ENCODE peak calls at places on chromosomes 2 and 18, in six cellular contexts. One of them, this sample, is unnamed.

GRCh38 chr2:28348149-28348567 is 44.5 kb upstream of the FOSL2 start:
- DNase-seq in NCI-H774: no peak
- DNase-seq in colonic mucosa: no peak
- DNase-seq in CD4-positive, CD25-positive, alpha-beta regulatory T cell: peak
- DNase-seq in T-helper 9 cell: peak
- DNase-seq in substantia nigra: no peak
- DNase-seq in this sample: no peak

GRCh38 chr2:20065885-20066602 is 14.6 kb upstream of the LAPTM4A start:
- DNase-seq in substantia nigra: peak
- DNase-seq in colonic mucosa: peak
- DNase-seq in NCI-H774: peak
- DNase-seq in CD4-positive, CD25-positive, alpha-beta regulatory T cell: no peak
- DNase-seq in T-helper 9 cell: no peak
- DNase-seq in this sample: peak

GRCh38 chr2:66930499-66931165 is 466.5 kb upstream of the ETAA1 start:
- DNase-seq in colonic mucosa: no peak
- DNase-seq in NCI-H774: no peak
- DNase-seq in CD4-positive, CD25-positive, alpha-beta regulatory T cell: no peak
- DNase-seq in substantia nigra: no peak
- DNase-seq in T-helper 9 cell: no peak
- DNase-seq in this sample: no peak

GRCh38 chr2:85990084-85990483 is 101.3 kb upstream of the ST3GAL5 start:
- DNase-seq in CD4-positive, CD25-positive, alpha-beta regulatory T cell: no peak
- DNase-seq in T-helper 9 cell: no peak
- DNase-seq in NCI-H774: no peak
- DNase-seq in substantia nigra: no peak
- DNase-seq in colonic mucosa: no peak
- DNase-seq in this sample: no peak

GRCh38 chr2:57373530-57373929 is 673.1 kb upstream of the VRK2 start:
- DNase-seq in colonic mucosa: no peak
- DNase-seq in CD4-positive, CD25-positive, alpha-beta regulatory T cell: no peak
- DNase-seq in NCI-H774: no peak
- DNase-seq in T-helper 9 cell: no peak
- DNase-seq in substantia nigra: no peak
- DNase-seq in this sample: peak

GRCh38 chr18:34976899-34977786 is 64.1 kb upstream of the MAPRE2 start:
- DNase-seq in T-helper 9 cell: peak
- DNase-seq in colonic mucosa: peak
- DNase-seq in NCI-H774: peak
- DNase-seq in CD4-positive, CD25-positive, alpha-beta regulatory T cell: peak
- DNase-seq in substantia nigra: peak
- DNase-seq in this sample: peak

GRCh38 chr2:219713110-219713509 is 85.7 kb downstream of the SLC4A3 start:
- DNase-seq in CD4-positive, CD25-positive, alpha-beta regulatory T cell: peak
- DNase-seq in substantia nigra: no peak
- DNase-seq in colonic mucosa: no peak
- DNase-seq in T-helper 9 cell: no peak
- DNase-seq in NCI-H774: no peak
- DNase-seq in this sample: no peak

GRCh38 chr2:167127135-167127534 is 238.9 kb downstream of the XIRP2 start:
- DNase-seq in CD4-positive, CD25-positive, alpha-beta regulatory T cell: no peak
- DNase-seq in NCI-H774: no peak
- DNase-seq in T-helper 9 cell: no peak
- DNase-seq in substantia nigra: no peak
- DNase-seq in colonic mucosa: no peak
- DNase-seq in this sample: no peak

GRCh38 chr18:60691061-60691460 is 318.5 kb upstream of the MC4R start:
- DNase-seq in CD4-positive, CD25-positive, alpha-beta regulatory T cell: no peak
- DNase-seq in colonic mucosa: no peak
- DNase-seq in substantia nigra: no peak
- DNase-seq in T-helper 9 cell: no peak
- DNase-seq in NCI-H774: no peak
- DNase-seq in this sample: no peak

GRCh38 chr2:9763356-9764152 is 79.7 kb upstream of the TAF1B start:
- DNase-seq in colonic mucosa: no peak
- DNase-seq in NCI-H774: no peak
- DNase-seq in T-helper 9 cell: no peak
- DNase-seq in substantia nigra: no peak
- DNase-seq in CD4-positive, CD25-positive, alpha-beta regulatory T cell: peak
- DNase-seq in this sample: peak

GRCh38 chr2:142165790-142166189 is 35.0 kb upstream of the LRP1B start:
- DNase-seq in T-helper 9 cell: no peak
- DNase-seq in CD4-positive, CD25-positive, alpha-beta regulatory T cell: no peak
- DNase-seq in colonic mucosa: no peak
- DNase-seq in substantia nigra: no peak
- DNase-seq in NCI-H774: no peak
- DNase-seq in this sample: peak

GRCh38 chr2:71463342-71463654 is 9.9 kb downstream of the DYSF start:
- DNase-seq in T-helper 9 cell: no peak
- DNase-seq in colonic mucosa: no peak
- DNase-seq in NCI-H774: no peak
- DNase-seq in CD4-positive, CD25-positive, alpha-beta regulatory T cell: no peak
- DNase-seq in substantia nigra: no peak
- DNase-seq in this sample: no peak

GRCh38 chr2:171598713-171599319 is 76.5 kb downstream of the CYBRD1 start:
- DNase-seq in T-helper 9 cell: peak
- DNase-seq in colonic mucosa: peak
- DNase-seq in CD4-positive, CD25-positive, alpha-beta regulatory T cell: peak
- DNase-seq in substantia nigra: no peak
- DNase-seq in NCI-H774: peak
- DNase-seq in this sample: peak

GRCh38 chr2:147358375-147358774 is 486.5 kb upstream of the ACVR2A start:
- DNase-seq in CD4-positive, CD25-positive, alpha-beta regulatory T cell: no peak
- DNase-seq in T-helper 9 cell: no peak
- DNase-seq in substantia nigra: no peak
- DNase-seq in NCI-H774: no peak
- DNase-seq in colonic mucosa: no peak
- DNase-seq in this sample: no peak

GRCh38 chr18:59606193-59607175 is 90.7 kb downstream of the CCBE1 start:
- DNase-seq in T-helper 9 cell: no peak
- DNase-seq in substantia nigra: no peak
- DNase-seq in CD4-positive, CD25-positive, alpha-beta regulatory T cell: no peak
- DNase-seq in NCI-H774: no peak
- DNase-seq in colonic mucosa: no peak
- DNase-seq in this sample: no peak

GRCh38 chr2:240249423-240250149 is 109.1 kb upstream of the OTOS start:
- DNase-seq in CD4-positive, CD25-positive, alpha-beta regulatory T cell: no peak
- DNase-seq in T-helper 9 cell: no peak
- DNase-seq in NCI-H774: no peak
- DNase-seq in substantia nigra: peak
- DNase-seq in colonic mucosa: peak
- DNase-seq in this sample: no peak

GRCh38 chr2:23566236-23567142 is 181.5 kb downstream of the KLHL29 start:
- DNase-seq in substantia nigra: no peak
- DNase-seq in T-helper 9 cell: no peak
- DNase-seq in CD4-positive, CD25-positive, alpha-beta regulatory T cell: peak
- DNase-seq in colonic mucosa: no peak
- DNase-seq in NCI-H774: no peak
- DNase-seq in this sample: no peak

GRCh38 chr2:169222665-169223064 is 139.7 kb downstream of the LRP2 start:
- DNase-seq in NCI-H774: no peak
- DNase-seq in colonic mucosa: no peak
- DNase-seq in substantia nigra: no peak
- DNase-seq in CD4-positive, CD25-positive, alpha-beta regulatory T cell: peak
- DNase-seq in T-helper 9 cell: no peak
- DNase-seq in this sample: peak

GRCh38 chr2:9896216-9896615 is 52.9 kb downstream of the TAF1B start:
- DNase-seq in CD4-positive, CD25-positive, alpha-beta regulatory T cell: no peak
- DNase-seq in T-helper 9 cell: no peak
- DNase-seq in NCI-H774: no peak
- DNase-seq in substantia nigra: no peak
- DNase-seq in colonic mucosa: no peak
- DNase-seq in this sample: no peak

GRCh38 chr2:15808221-15808574 is 132.2 kb upstream of the MYCN start:
- DNase-seq in NCI-H774: no peak
- DNase-seq in substantia nigra: no peak
- DNase-seq in colonic mucosa: no peak
- DNase-seq in CD4-positive, CD25-positive, alpha-beta regulatory T cell: no peak
- DNase-seq in T-helper 9 cell: no peak
- DNase-seq in this sample: no peak

GRCh38 chr2:204901591-204901990 is 356.3 kb downstream of the PARD3B start:
- DNase-seq in substantia nigra: no peak
- DNase-seq in colonic mucosa: no peak
- DNase-seq in CD4-positive, CD25-positive, alpha-beta regulatory T cell: no peak
- DNase-seq in T-helper 9 cell: no peak
- DNase-seq in NCI-H774: no peak
- DNase-seq in this sample: no peak

GRCh38 chr2:215466097-215466909 is 30.4 kb upstream of the FN1 start:
- DNase-seq in T-helper 9 cell: no peak
- DNase-seq in colonic mucosa: no peak
- DNase-seq in NCI-H774: no peak
- DNase-seq in substantia nigra: no peak
- DNase-seq in CD4-positive, CD25-positive, alpha-beta regulatory T cell: no peak
- DNase-seq in this sample: no peak

GRCh38 chr18:67694787-67695186 is 178.3 kb upstream of the DSEL start:
- DNase-seq in T-helper 9 cell: no peak
- DNase-seq in CD4-positive, CD25-positive, alpha-beta regulatory T cell: no peak
- DNase-seq in colonic mucosa: no peak
- DNase-seq in substantia nigra: no peak
- DNase-seq in NCI-H774: no peak
- DNase-seq in this sample: no peak

GRCh38 chr2:55153564-55154315 is 78.4 kb downstream of the CLHC1 start:
- DNase-seq in CD4-positive, CD25-positive, alpha-beta regulatory T cell: no peak
- DNase-seq in T-helper 9 cell: no peak
- DNase-seq in substantia nigra: no peak
- DNase-seq in NCI-H774: no peak
- DNase-seq in colonic mucosa: no peak
- DNase-seq in this sample: no peak

GRCh38 chr18:11176416-11176815 is 27.0 kb upstream of the PIEZO2 start:
- DNase-seq in substantia nigra: no peak
- DNase-seq in colonic mucosa: no peak
- DNase-seq in T-helper 9 cell: no peak
- DNase-seq in CD4-positive, CD25-positive, alpha-beta regulatory T cell: no peak
- DNase-seq in NCI-H774: no peak
- DNase-seq in this sample: no peak

GRCh38 chr2:64336171-64336570 is 117.8 kb upstream of the LGALSL start:
- DNase-seq in T-helper 9 cell: no peak
- DNase-seq in NCI-H774: no peak
- DNase-seq in colonic mucosa: no peak
- DNase-seq in CD4-positive, CD25-positive, alpha-beta regulatory T cell: no peak
- DNase-seq in substantia nigra: no peak
- DNase-seq in this sample: no peak

This sample was measured in dermis microvascular lymphatic vessel endothelial cell.